ENCODE peak calls at places on chromosomes 1 and 21, in seven cellular contexts. L, Y, Z, R, C, H and P are unnamed samples.

GRCh38 chr1:51642739-51643142 is 25.8 kb downstream of the OSBPL9 start:
- DNase-seq in L (peak), Y (peak), Z (no peak), R (no peak), C (peak), H (no peak), P (no peak)

GRCh38 chr1:20370628-20371200 is 80.0 kb downstream of the VWA5B1 start:
- DNase-seq in L (no peak), Y (peak), Z (no peak), R (no peak), C (no peak), H (no peak), P (no peak)

GRCh38 chr1:19307804-19308508 is 4.0 kb downstream of the AKR7A2 start:
- DNase-seq in L (no peak), Y (no peak), Z (no peak), R (no peak), C (no peak), H (no peak), P (no peak)

GRCh38 chr1:222606757-222607156 is 11.1 kb upstream of the MIA3 start:
- DNase-seq in L (no peak), Y (no peak), Z (no peak), R (no peak), C (no peak), H (no peak), P (no peak)

GRCh38 chr1:23020731-23021130 is 1.5 kb downstream of the KDM1A start:
- DNase-seq in L (no peak), Y (no peak), Z (no peak), R (no peak), C (peak), H (no peak), P (peak)

GRCh38 chr1:78045850-78046778 is at the start of gene GIPC2:
- DNase-seq in L (peak), Y (no peak), Z (peak), R (peak), C (no peak), H (no peak), P (no peak)

GRCh38 chr1:221880182-221880581 is 138.3 kb upstream of the DUSP10 start:
- DNase-seq in L (no peak), Y (no peak), Z (no peak), R (no peak), C (no peak), H (no peak), P (peak)

GRCh38 chr1:220119043-220119512 is 25.1 kb downstream of the IARS2 start:
- DNase-seq in L (no peak), Y (no peak), Z (no peak), R (no peak), C (no peak), H (peak), P (no peak)

GRCh38 chr1:91335607-91336006 is 69.0 kb downstream of the HFM1 start:
- DNase-seq in L (no peak), Y (no peak), Z (no peak), R (no peak), C (no peak), H (peak), P (no peak)

GRCh38 chr1:160646711-160647328 is at the start of gene SLAMF1:
- DNase-seq in L (no peak), Y (no peak), Z (no peak), R (no peak), C (peak), H (no peak), P (peak)

GRCh38 chr1:93679546-93679945 is 2.1 kb downstream of the BCAR3 start:
- DNase-seq in L (no peak), Y (no peak), Z (no peak), R (no peak), C (no peak), H (no peak), P (no peak)

GRCh38 chr1:153651771-153652170 is 6.7 kb upstream of the SNAPIN start:
- DNase-seq in L (no peak), Y (no peak), Z (no peak), R (no peak), C (no peak), H (no peak), P (no peak)

GRCh38 chr21:32771134-32771523 is 426 bp downstream of the PAXBP1 start:
- DNase-seq in L (peak), Y (peak), Z (no peak), R (peak), C (no peak), H (peak), P (peak)